ENCODE peak calls at places on chromosomes 12 and 14, in seven cellular contexts. E, G, Q, Y, N, H and F are unnamed samples.

GRCh38 chr12:107079172-107080011 is 14.0 kb downstream of the CRY1 start:
- DNase-seq in E (no peak), G (no peak), Q (peak), Y (peak), N (no peak), H (no peak), F (peak)

GRCh38 chr14:100440207-100440631 is 117.1 kb downstream of the SLC25A47 start:
- DNase-seq in E (no peak), G (peak), Q (peak), Y (peak), N (no peak), H (peak), F (peak)

GRCh38 chr12:119229837-119230236 is 51.1 kb downstream of the HSPB8 start:
- DNase-seq in E (no peak), G (no peak), Q (peak), Y (peak), N (no peak), H (no peak), F (peak)

GRCh38 chr14:60254176-60254575 is 5.2 kb downstream of the PPM1A start:
- DNase-seq in E (no peak), G (no peak), Q (no peak), Y (no peak), N (no peak), H (no peak), F (no peak)

GRCh38 chr12:2248087-2248900 is 195.5 kb downstream of the CACNA1C start:
- DNase-seq in E (no peak), G (no peak), Q (peak), Y (no peak), N (no peak), H (no peak), F (no peak)

GRCh38 chr12:34390846-34391700 is 368.8 kb downstream of the ALG10 start:
- DNase-seq in E (no peak), G (no peak), Q (no peak), Y (no peak), N (no peak), H (no peak), F (no peak)

GRCh38 chr12:54040148-54040494 is 7.3 kb downstream of the HOXC5 start:
- DNase-seq in E (no peak), G (no peak), Q (peak), Y (no peak), N (no peak), H (no peak), F (no peak)

GRCh38 chr12:122732170-122732569 is 1.5 kb upstream of the HCAR1 start:
- DNase-seq in E (no peak), G (no peak), Q (no peak), Y (no peak), N (no peak), H (no peak), F (no peak)

GRCh38 chr12:43992856-43993255 is 157.0 kb downstream of the TMEM117 start:
- DNase-seq in E (no peak), G (no peak), Q (no peak), Y (no peak), N (no peak), H (no peak), F (no peak)

GRCh38 chr14:100871234-100872186 is 32.0 kb downstream of the RTL1 start:
- DNase-seq in E (no peak), G (no peak), Q (peak), Y (no peak), N (no peak), H (no peak), F (no peak)

GRCh38 chr14:105097797-105098127 is 32.5 kb upstream of the GPR132 start:
- DNase-seq in E (no peak), G (no peak), Q (no peak), Y (no peak), N (no peak), H (no peak), F (no peak)

GRCh38 chr12:120102189-120103043 is 14.1 kb downstream of the RAB35 start:
- DNase-seq in E (no peak), G (no peak), Q (no peak), Y (no peak), N (no peak), H (no peak), F (no peak)

GRCh38 chr12:11901687-11902524 is 168.8 kb upstream of the BCL2L14 start:
- DNase-seq in E (no peak), G (no peak), Q (no peak), Y (no peak), N (no peak), H (no peak), F (no peak)

GRCh38 chr12:121288941-121289340 is 7.6 kb downstream of the CAMKK2 start:
- DNase-seq in E (no peak), G (no peak), Q (no peak), Y (no peak), N (no peak), H (no peak), F (no peak)

GRCh38 chr14:93115920-93116675 is at the start of gene ITPK1:
- DNase-seq in E (no peak), G (peak), Q (peak), Y (peak), N (peak), H (peak), F (peak)